ENCODE peak calls at places on chromosome 20, in nine cellular contexts. V, S, M, L, D, X, W, Y and O are unnamed samples.

GRCh38 chr20:58882704-58883089 is 30.2 kb downstream of the GNAS start:
- DNase-seq in V (no peak), W (no peak), L (no peak), D (no peak), Y (no peak), S (no peak), X (no peak), M (no peak), O (no peak)

GRCh38 chr20:46820682-46821081 is 74.0 kb upstream of the EYA2 start:
- DNase-seq in Y (no peak), L (peak; percentile 49), W (no peak), V (peak; percentile 71), S (peak; percentile 31), X (no peak), M (no peak), D (no peak), O (no peak)

GRCh38 chr20:57714409-57715267 is 4.8 kb upstream of the PMEPA1 start:
- DNase-seq in M (peak; percentile 91), X (peak; percentile 70), D (no peak), V (no peak), W (no peak), L (no peak), Y (no peak), S (no peak), O (no peak)

GRCh38 chr20:6746901-6747609 is 20.4 kb upstream of the BMP2 start:
- DNase-seq in S (peak; percentile 25), X (peak; percentile 62), L (no peak), V (no peak), Y (no peak), D (no peak), W (peak; percentile 59), M (no peak), O (no peak)

GRCh38 chr20:1807394-1807793 is 87.8 kb upstream of the SIRPA start:
- DNase-seq in V (no peak), L (no peak), Y (no peak), D (no peak), M (no peak), S (no peak), W (no peak), X (no peak), O (no peak)

GRCh38 chr20:20491110-20491783 is 123.3 kb downstream of the INSM1 start:
- DNase-seq in X (no peak), W (no peak), D (no peak), Y (no peak), L (no peak), S (no peak), V (no peak), M (no peak), O (no peak)

GRCh38 chr20:63248835-63249591 is 5.2 kb downstream of the NKAIN4 start:
- DNase-seq in S (no peak), M (no peak), Y (no peak), W (no peak), L (no peak), D (no peak), V (no peak), X (no peak), O (no peak)

GRCh38 chr20:47956261-47956995 is 171.1 kb upstream of the SULF2 start:
- DNase-seq in V (no peak), X (no peak), Y (no peak), W (no peak), S (no peak), L (no peak), M (no peak), D (no peak), O (no peak)

GRCh38 chr20:59806578-59806975 is 126.9 kb downstream of the SYCP2 start:
- DNase-seq in S (no peak), W (no peak), D (no peak), X (no peak), L (no peak), Y (no peak), M (no peak), V (no peak), O (no peak)

GRCh38 chr20:17662333-17663039 is 19.6 kb downstream of the RRBP1 start:
- DNase-seq in V (peak; percentile 26), L (no peak), D (no peak), M (peak; percentile 82), Y (no peak), X (no peak), W (no peak), S (no peak), O (no peak)

GRCh38 chr20:17665756-17666155 is 16.3 kb downstream of the RRBP1 start:
- DNase-seq in D (no peak), M (no peak), S (no peak), W (no peak), V (no peak), X (no peak), L (no peak), Y (no peak), O (no peak)

GRCh38 chr20:17663486-17663885 is 18.6 kb downstream of the RRBP1 start:
- DNase-seq in L (no peak), S (no peak), X (no peak), V (no peak), Y (no peak), D (no peak), W (no peak), M (peak; percentile 24), O (no peak)

GRCh38 chr20:17663040-17663399 is 19.0 kb downstream of the RRBP1 start:
- DNase-seq in S (no peak), L (no peak), W (no peak), V (no peak), Y (no peak), M (peak; percentile 48), D (no peak), X (no peak), O (no peak)

DNA sequence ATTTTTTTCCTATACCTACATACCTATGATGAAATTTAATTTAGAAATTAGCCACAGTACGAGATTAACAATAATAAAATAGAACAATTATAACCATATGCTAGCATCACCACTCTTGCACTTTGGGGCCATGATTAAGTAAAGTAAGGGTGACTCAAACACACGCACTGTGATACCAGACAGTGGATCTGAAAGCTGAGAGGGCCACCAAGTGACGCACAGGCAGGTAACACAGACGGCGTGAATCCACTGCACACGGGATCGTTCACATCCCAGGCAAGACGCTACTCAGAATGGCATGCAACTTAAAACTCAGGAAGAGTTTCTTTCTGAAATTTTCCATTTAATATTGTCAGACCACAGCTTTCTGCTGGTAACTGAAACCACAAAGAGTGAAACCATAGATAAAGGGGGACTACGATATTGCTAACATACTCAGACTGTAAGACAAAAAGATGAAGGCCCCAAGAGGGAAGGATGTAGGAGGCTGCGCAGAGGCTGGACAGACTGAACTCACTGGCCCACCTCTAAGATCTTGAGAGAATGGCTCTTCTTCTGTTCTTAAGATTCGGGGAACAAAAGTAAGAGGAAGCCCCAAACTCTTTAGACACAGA is 17.9 kb downstream of the RRBP1 start:
- DNase-seq in L (no peak), V (peak; percentile 7), X (no peak), S (no peak), M (peak; percentile 38), W (no peak), Y (no peak), D (no peak), O (no peak)
- H3K27ac ChIP-seq in L (no peak overlapping the region), V (peak overlapping the region; percentile 71), X (no peak overlapping the region), S (no peak overlapping the region), M (no peak overlapping the region), W (no peak overlapping the region), Y (no peak overlapping the region), D (no peak overlapping the region), O (peak overlapping the region; percentile 75)

DNA sequence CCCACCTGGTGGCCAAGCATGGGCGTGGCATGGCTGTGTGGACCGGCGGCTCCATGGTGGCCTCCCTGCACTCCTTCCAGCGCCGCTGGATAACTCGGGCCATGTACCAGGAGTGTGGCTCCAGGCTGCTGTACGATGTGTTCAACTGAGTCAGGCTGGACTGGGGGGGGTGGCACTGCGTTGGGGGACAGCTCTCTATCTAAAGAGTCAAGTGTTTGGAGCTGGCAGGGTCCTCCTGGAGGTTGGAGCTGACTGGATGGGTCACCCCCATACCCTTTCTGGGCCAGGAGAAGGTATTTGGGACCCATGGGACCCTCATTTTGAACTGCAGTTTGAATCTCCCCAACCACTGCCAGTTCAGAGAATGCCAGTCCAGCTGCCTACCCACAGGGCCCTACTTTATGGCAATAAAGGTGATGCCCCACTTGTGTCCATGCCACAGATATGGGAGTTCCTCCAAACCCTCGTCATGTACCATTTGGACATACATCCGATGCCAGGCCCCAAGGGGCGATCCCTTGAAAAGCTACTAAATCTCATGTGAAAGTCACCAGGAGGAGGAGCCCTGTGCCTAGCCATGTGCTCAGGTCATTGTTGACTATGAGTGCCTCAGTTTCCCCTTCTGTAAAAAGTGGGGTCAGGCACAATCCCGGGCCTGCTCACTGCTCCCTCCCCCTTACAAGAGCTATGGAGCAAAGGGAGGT is 1.5 kb downstream of the ACTL10 start:
- DNase-seq in D (peak; percentile 76), Y (no peak), S (no peak), W (no peak), X (peak; percentile 51), L (peak; percentile 78), M (peak; percentile 91), V (no peak), O (no peak)
- H3K27ac ChIP-seq in D (peak overlapping the region; percentile 25), Y (no peak overlapping the region), S (no peak overlapping the region), W (no peak overlapping the region), X (no peak overlapping the region), L (no peak overlapping the region), M (peak overlapping the region; percentile 88), V (peak overlapping the region; percentile 98), O (peak overlapping the region; percentile 94)

GRCh38 chr20:44143896-44144295 is 43.1 kb downstream of the JPH2 start:
- DNase-seq in W (no peak), V (no peak), M (no peak), D (no peak), Y (no peak), S (no peak), L (peak; percentile 66), X (no peak), O (no peak)

GRCh38 chr20:44145131-44145770 is 41.7 kb downstream of the JPH2 start:
- DNase-seq in W (no peak), X (no peak), S (no peak), L (no peak), Y (no peak), V (no peak), M (peak; percentile 76), D (no peak), O (no peak)

GRCh38 chr20:44142416-44142815 is 44.6 kb downstream of the JPH2 start:
- DNase-seq in S (no peak), Y (no peak), M (no peak), L (no peak), D (no peak), V (no peak), X (no peak), W (no peak), O (no peak)

GRCh38 chr20:44138859-44139258 is 48.1 kb downstream of the JPH2 start:
- DNase-seq in D (no peak), L (no peak), V (no peak), M (peak; percentile 76), S (no peak), Y (no peak), W (no peak), X (peak; percentile 26), O (no peak)

DNA sequence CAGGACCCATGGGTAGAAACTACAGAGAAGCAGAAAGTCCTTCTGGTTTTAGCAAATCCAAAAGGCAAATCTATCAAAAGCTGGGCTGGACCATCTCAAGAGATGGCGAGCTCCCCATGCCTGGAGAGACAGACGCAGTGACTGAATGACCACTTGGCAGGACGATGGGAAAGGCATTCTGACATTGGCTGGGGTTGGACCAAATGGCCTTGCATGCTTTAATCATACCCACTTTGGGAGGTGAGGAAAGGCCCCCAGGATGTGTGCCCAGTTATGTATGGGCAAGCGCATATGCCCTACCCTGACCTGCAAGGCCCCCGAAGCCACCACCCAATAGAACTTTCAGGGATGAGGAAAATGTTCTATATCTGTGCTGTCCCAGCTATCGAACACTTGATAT is 45.1 kb downstream of the JPH2 start:
- DNase-seq in M (no peak), X (no peak), V (no peak), L (no peak), D (no peak), S (no peak), Y (no peak), W (no peak), O (no peak)
- H3K27ac ChIP-seq in M (peak overlapping the region; percentile 92), X (no peak overlapping the region), V (peak overlapping the region; percentile 84), L (peak overlapping the region; percentile 100), D (no peak overlapping the region), S (no peak overlapping the region), Y (no peak overlapping the region), W (no peak overlapping the region), O (no peak overlapping the region)

GRCh38 chr20:14521436-14521835 is 184.0 kb upstream of the FLRT3 start:
- DNase-seq in M (no peak), W (no peak), Y (no peak), D (no peak), V (no peak), S (no peak), X (peak; percentile 16), L (no peak), O (no peak)
- H3K27ac ChIP-seq in M (no peak overlapping the region), W (no peak overlapping the region), Y (no peak overlapping the region), D (no peak overlapping the region), V (no peak overlapping the region), S (no peak overlapping the region), X (no peak overlapping the region), L (no peak overlapping the region), O (no peak overlapping the region)